ENCODE peak calls at places on chromosomes 16 and 17, in four cellular contexts. P is uterus, X is A549, H is body of pancreas. K is an unnamed sample.

GRCh38 chr17:60129164-60129563 is 20.6 kb upstream of the CA4 start:
- DNase-seq in P (no peak), X (no peak), H (no peak), K (no peak)

GRCh38 chr17:17605747-17606083 is 14.2 kb upstream of the PEMT start:
- DNase-seq in P (no peak), X (no peak), H (no peak), K (no peak)

GRCh38 chr16:85227262-85227923 is 115.1 kb upstream of the CIBAR2 start:
- DNase-seq in X (no peak), H (no peak), P (no peak), K (no peak)

GRCh38 chr17:27747462-27748359 is 52.6 kb downstream of the NOS2 start:
- DNase-seq in P (no peak), X (peak; percentile 22), H (no peak), K (no peak)

GRCh38 chr16:78444-79145 is 570 bp downstream of the MPG start:
- DNase-seq in X (no peak), H (peak; percentile 53), P (peak; percentile 49), K (peak; percentile 66)

GRCh38 chr17:18224428-18225120 is 861 bp upstream of the LLGL1 start:
- DNase-seq in X (no peak), H (no peak), P (peak; percentile 67), K (no peak)

GRCh38 chr16:11372073-11372923 is 27.0 kb downstream of the RMI2 start:
- DNase-seq in X (no peak), H (no peak), P (peak; percentile 62), K (no peak)

GRCh38 chr16:58024673-58025350 is 742 bp upstream of the MMP15 start:
- DNase-seq in X (peak; percentile 25), H (peak; percentile 79), P (no peak), K (peak; percentile 53)

GRCh38 chr17:33854596-33854995 is 400.5 kb upstream of the CCL2 start:
- DNase-seq in P (no peak), X (no peak), H (no peak), K (no peak)

GRCh38 chr17:18070861-18071340 is 16.8 kb upstream of the DRG2 start:
- DNase-seq in H (no peak), X (no peak), P (peak; percentile 22), K (no peak)

GRCh38 chr16:67339453-67339852 is 12.8 kb downstream of the LRRC36 start:
- DNase-seq in X (peak; percentile 45), H (no peak), P (no peak), K (peak; percentile 29)

GRCh38 chr16:48959204-48959603 is 322.4 kb downstream of the CBLN1 start:
- DNase-seq in P (no peak), H (no peak), X (no peak), K (no peak)

GRCh38 chr17:50274142-50274944 is at the start of gene TMEM92:
- DNase-seq in H (peak; percentile 36), X (peak; percentile 71), P (peak; percentile 58), K (no peak)

GRCh38 chr16:4034963-4035362 is 81.3 kb downstream of the ADCY9 start:
- DNase-seq in P (no peak), H (no peak), X (no peak), K (no peak)

GRCh38 chr17:2054262-2054739 is 602 bp upstream of the HIC1 start:
- DNase-seq in P (peak; percentile 64), H (no peak), X (peak; percentile 83), K (peak; percentile 40)

GRCh38 chr17:72258711-72259110 is 137.9 kb downstream of the SOX9 start:
- DNase-seq in P (no peak), X (no peak), H (no peak), K (no peak)

GRCh38 chr16:89221604-89222003 is 4.1 kb downstream of the ZNF778 start:
- DNase-seq in H (no peak), X (no peak), P (no peak), K (no peak)

GRCh38 chr16:49858200-49859129 is 2.6 kb upstream of the ZNF423 start:
- DNase-seq in P (peak; percentile 77), X (peak; percentile 21), H (peak; percentile 64), K (no peak)

GRCh38 chr17:17479209-17479608 is 2.4 kb downstream of the MED9 start:
- DNase-seq in H (no peak), X (no peak), P (no peak), K (peak; percentile 20)

GRCh38 chr16:55280622-55281021 is 43.4 kb upstream of the IRX6 start:
- DNase-seq in H (no peak), P (no peak), X (no peak), K (no peak)

GRCh38 chr17:2337152-2337810 is at the start of gene SGSM2:
- DNase-seq in X (peak; percentile 55), P (peak; percentile 66), H (peak; percentile 66), K (peak; percentile 68)

GRCh38 chr17:32142857-32143524 is 689 bp downstream of the RHOT1 start:
- DNase-seq in P (no peak), H (peak; percentile 82), X (peak; percentile 46), K (peak; percentile 92)

GRCh38 chr17:41775394-41776226 is 10.9 kb downstream of the JUP start:
- DNase-seq in P (no peak), X (peak; percentile 81), H (no peak), K (no peak)

GRCh38 chr17:42821176-42821575 is 2.9 kb downstream of the BECN1 start:
- DNase-seq in P (no peak), X (no peak), H (no peak), K (no peak)

GRCh38 chr16:48383877-48384304 is 1.3 kb downstream of the SIAH1 start:
- DNase-seq in X (peak; percentile 31), H (peak; percentile 33), P (no peak), K (peak; percentile 75)

GRCh38 chr17:63433746-63434591 is 12.1 kb downstream of the CYB561 start:
- DNase-seq in H (peak; percentile 89), X (peak; percentile 70), P (peak; percentile 85), K (no peak)

GRCh38 chr17:62193297-62193696 is 128.2 kb upstream of the MED13 start:
- DNase-seq in X (no peak), P (no peak), H (no peak), K (no peak)

GRCh38 chr17:41366070-41366469 is 3.5 kb downstream of the KRT33B start:
- DNase-seq in P (no peak), X (no peak), H (no peak), K (no peak)

GRCh38 chr16:61813339-61813738 is 222.9 kb downstream of the CDH8 start:
- DNase-seq in H (no peak), P (no peak), X (no peak), K (no peak)

GRCh38 chr16:89050868-89051311 is 42.8 kb upstream of the ACSF3 start:
- DNase-seq in X (no peak), H (no peak), P (no peak), K (no peak)

GRCh38 chr17:75557075-75557851 is 30.3 kb upstream of the MYO15B start:
- DNase-seq in X (peak; percentile 94), H (peak; percentile 100), P (peak; percentile 44), K (no peak)

GRCh38 chr17:43723697-43724359 is 34.8 kb downstream of the SOST start:
- DNase-seq in P (no peak), H (no peak), X (peak; percentile 85), K (no peak)

GRCh38 chr17:35587074-35587961 is at the start of gene AP2B1:
- DNase-seq in X (peak; percentile 99), H (peak; percentile 92), P (peak; percentile 95), K (peak; percentile 97)
- TF ChIP-seq POLR2A in X (peak; percentile 76), H (peak; percentile 36), P (peak; percentile 68), K (peak; percentile 98)

GRCh38 chr17:45432405-45433113 is at the start of gene ARHGAP27:
- DNase-seq in H (peak; percentile 42), P (no peak), X (no peak), K (no peak)

GRCh38 chr17:45430006-45430737 is 2.5 kb downstream of the ARHGAP27 start:
- DNase-seq in H (no peak), P (no peak), X (no peak), K (no peak)

GRCh38 chr17:45429338-45430005 is 3.2 kb downstream of the ARHGAP27 start:
- DNase-seq in P (no peak), X (no peak), H (no peak), K (no peak)

GRCh38 chr17:45431531-45432404 is 902 bp downstream of the ARHGAP27 start:
- DNase-seq in P (peak; percentile 45), X (peak; percentile 83), H (peak; percentile 76), K (peak; percentile 40)

DNA sequence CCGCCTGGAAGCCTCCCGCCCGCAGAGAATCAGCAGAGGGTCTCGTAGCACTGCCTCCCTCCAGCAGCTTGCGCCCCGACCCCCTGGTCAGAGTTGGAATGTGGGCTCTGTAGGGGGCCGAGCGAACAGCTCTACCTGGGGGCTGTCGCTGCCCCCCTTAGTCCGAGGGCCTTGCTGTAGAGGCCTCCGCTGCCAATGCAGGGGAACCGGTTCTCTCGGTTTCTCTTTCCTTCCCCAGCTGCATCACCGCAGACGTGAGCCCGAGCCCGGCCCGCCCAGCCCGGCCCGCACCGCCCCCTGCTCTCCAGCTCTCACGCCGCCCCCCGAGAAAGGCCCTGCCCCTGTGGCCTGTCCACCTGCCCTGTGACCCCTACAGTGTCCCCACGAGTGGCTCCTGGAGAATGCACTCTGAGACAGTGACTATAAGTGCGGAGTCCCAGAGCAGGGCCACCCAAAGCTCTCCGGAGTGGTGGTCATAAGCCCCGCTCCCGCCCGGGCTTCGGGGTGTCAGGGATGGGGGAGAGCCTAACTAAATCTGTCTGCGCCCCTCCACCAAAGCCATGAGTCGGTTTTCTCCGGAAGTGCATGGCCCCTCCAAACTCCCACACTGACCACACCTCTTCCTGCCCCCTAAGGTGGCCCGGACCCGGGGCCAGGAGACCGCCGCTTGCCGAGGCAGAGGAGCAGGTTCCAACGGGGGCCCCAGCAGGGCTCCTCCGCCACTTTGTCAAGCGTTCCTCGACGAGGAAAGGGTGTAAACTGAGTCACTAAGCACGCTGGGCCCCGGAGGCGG is 1.7 kb downstream of the ARHGAP27 start:
- DNase-seq in H (peak; percentile 78), X (no peak), P (no peak), K (no peak)
- TF ChIP-seq POLR2A in H (no peak), X (no peak), P (no peak), K (no peak)

DNA sequence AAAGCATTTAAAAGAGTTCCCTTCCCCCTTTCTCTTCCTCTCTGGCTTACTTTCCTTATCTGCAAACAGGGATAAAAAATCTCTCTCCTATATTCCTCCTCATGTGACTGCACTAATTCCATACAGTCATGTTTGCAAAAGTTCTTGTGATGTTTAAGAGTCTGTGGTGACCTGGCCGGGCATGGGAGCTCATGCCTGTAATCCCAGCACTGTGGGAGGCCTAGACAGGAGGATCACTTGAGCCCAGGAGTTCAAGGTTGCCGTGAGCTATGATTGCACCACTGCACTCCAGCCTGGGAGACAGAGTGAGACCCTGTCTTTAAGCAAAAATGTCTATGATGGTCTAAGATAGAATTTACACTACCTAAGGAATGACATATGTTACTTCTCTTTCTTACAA is 19.6 kb downstream of the NOG start:
- DNase-seq in X (no peak), H (no peak), P (no peak), K (no peak)
- TF ChIP-seq POLR2A in X (no peak), H (no peak), P (no peak), K (no peak)

GRCh38 chr16:15482068-15482747 is 47.8 kb downstream of the BMERB1 start:
- DNase-seq in X (peak; percentile 99), P (peak; percentile 49), H (peak; percentile 92), K (no peak)
- TF ChIP-seq POLR2A in X (no peak), P (no peak), H (no peak), K (no peak)